ENCODE peak calls at places on chromosomes 5 and 9, in five cellular contexts. M is fibroblast of pulmonary artery, D is SK-N-SH, E is HepG2, Q is sigmoid colon. K is an unnamed sample.

GRCh38 chr9:83147487-83148149 is 84.7 kb upstream of the RASEF start:
- DNase-seq in M (no peak), D (no peak), E (no peak), Q (no peak), K (no peak)

GRCh38 chr5:6703791-6704190 is 9.4 kb upstream of the TENT4A start:
- DNase-seq in M (no peak), D (no peak), E (no peak), Q (no peak), K (no peak)

GRCh38 chr9:30349526-30350513 is 2034.6 kb upstream of the ACO1 start:
- DNase-seq in M (no peak), D (no peak), E (no peak), Q (no peak), K (no peak)

GRCh38 chr9:91966503-91966902 is 16.5 kb upstream of the ROR2 start:
- DNase-seq in M (no peak), D (no peak), E (no peak), Q (no peak), K (no peak)

GRCh38 chr9:16828335-16829281 is 41.9 kb downstream of the BNC2 start:
- DNase-seq in M (peak; percentile 47), D (peak; percentile 78), E (no peak), Q (peak; percentile 78), K (no peak)

GRCh38 chr5:161410640-161411039 is 135.9 kb downstream of the GABRB2 start:
- DNase-seq in M (no peak), D (no peak), E (no peak), Q (no peak), K (no peak)

GRCh38 chr5:158805195-158805594 is 294.5 kb downstream of the EBF1 start:
- DNase-seq in M (no peak), D (peak; percentile 22), E (no peak), Q (no peak), K (no peak)

GRCh38 chr5:163941068-163941467 is 435.6 kb downstream of the MAT2B start:
- DNase-seq in M (no peak), D (no peak), E (no peak), Q (no peak), K (no peak)

GRCh38 chr5:150101019-150101418 is 14.7 kb upstream of the CSF1R start:
- DNase-seq in M (no peak), D (no peak), E (no peak), Q (no peak), K (no peak)

GRCh38 chr5:151151793-151152192 is 5.8 kb downstream of the ANXA6 start:
- DNase-seq in M (no peak), D (no peak), E (no peak), Q (no peak), K (no peak)

GRCh38 chr5:83396662-83397061 is 74.9 kb upstream of the VCAN start:
- DNase-seq in M (no peak), D (no peak), E (no peak), Q (no peak), K (no peak)

GRCh38 chr5:61245486-61245885 is 83.2 kb upstream of the SMIM15 start:
- DNase-seq in M (peak; percentile 53), D (peak; percentile 22), E (no peak), Q (no peak), K (no peak)

GRCh38 chr9:135890896-135891631 is 16.3 kb downstream of the CAMSAP1 start:
- DNase-seq in M (no peak), D (no peak), E (no peak), Q (no peak), K (no peak)

GRCh38 chr5:161545701-161546462 is 643 bp downstream of the GABRB2 start:
- DNase-seq in M (no peak), D (no peak), E (no peak), Q (no peak), K (no peak)

GRCh38 chr9:129333961-129334743 is 156.1 kb upstream of the IER5L start:
- DNase-seq in M (peak; percentile 98), D (peak; percentile 93), E (peak; percentile 94), Q (peak; percentile 96), K (peak; percentile 81)

GRCh38 chr9:129177443-129177790 is 644 bp downstream of the IER5L start:
- DNase-seq in M (no peak), D (peak; percentile 77), E (no peak), Q (no peak), K (no peak)

GRCh38 chr9:72592501-72593403 is 71.3 kb downstream of the TMC1 start:
- DNase-seq in M (peak; percentile 84), D (peak; percentile 50), E (peak; percentile 30), Q (no peak), K (no peak)

GRCh38 chr9:134592018-134592818 is 49.4 kb upstream of the COL5A1 start:
- DNase-seq in M (peak; percentile 72), D (no peak), E (peak; percentile 14), Q (peak; percentile 69), K (no peak)

GRCh38 chr9:31542384-31543055 is 841.9 kb upstream of the ACO1 start:
- DNase-seq in M (peak; percentile 95), D (peak; percentile 5), E (peak; percentile 12), Q (peak; percentile 60), K (no peak)

GRCh38 chr5:36637101-36637500 is 30.7 kb downstream of the SLC1A3 start:
- DNase-seq in M (no peak), D (no peak), E (no peak), Q (no peak), K (no peak)

GRCh38 chr9:14211564-14211963 is 102.4 kb downstream of the NFIB start:
- DNase-seq in M (no peak), D (peak; percentile 25), E (no peak), Q (no peak), K (peak; percentile 25)

GRCh38 chr5:1298067-1298551 is 3.2 kb upstream of the TERT start:
- DNase-seq in M (no peak), D (no peak), E (no peak), Q (peak; percentile 36), K (no peak)

GRCh38 chr9:69344459-69344858 is 19.4 kb downstream of the ENTREP1 start:
- DNase-seq in M (no peak), D (no peak), E (no peak), Q (no peak), K (no peak)

GRCh38 chr5:111734013-111734412 is 23.0 kb downstream of the NREP start:
- DNase-seq in M (peak; percentile 33), D (no peak), E (no peak), Q (no peak), K (no peak)

GRCh38 chr9:12818431-12819000 is 43.7 kb downstream of the LURAP1L start:
- DNase-seq in M (peak; percentile 61), D (no peak), E (no peak), Q (no peak), K (no peak)

GRCh38 chr9:12816656-12817101 is 41.9 kb downstream of the LURAP1L start:
- DNase-seq in M (no peak), D (no peak), E (peak; percentile 75), Q (no peak), K (peak; percentile 86)

GRCh38 chr9:12822111-12822510 is 47.3 kb downstream of the LURAP1L start:
- DNase-seq in M (no peak), D (no peak), E (no peak), Q (no peak), K (no peak)

GRCh38 chr9:12817702-12818101 is 42.9 kb downstream of the LURAP1L start:
- DNase-seq in M (peak; percentile 43), D (no peak), E (peak; percentile 76), Q (peak; percentile 71), K (peak; percentile 11)

DNA sequence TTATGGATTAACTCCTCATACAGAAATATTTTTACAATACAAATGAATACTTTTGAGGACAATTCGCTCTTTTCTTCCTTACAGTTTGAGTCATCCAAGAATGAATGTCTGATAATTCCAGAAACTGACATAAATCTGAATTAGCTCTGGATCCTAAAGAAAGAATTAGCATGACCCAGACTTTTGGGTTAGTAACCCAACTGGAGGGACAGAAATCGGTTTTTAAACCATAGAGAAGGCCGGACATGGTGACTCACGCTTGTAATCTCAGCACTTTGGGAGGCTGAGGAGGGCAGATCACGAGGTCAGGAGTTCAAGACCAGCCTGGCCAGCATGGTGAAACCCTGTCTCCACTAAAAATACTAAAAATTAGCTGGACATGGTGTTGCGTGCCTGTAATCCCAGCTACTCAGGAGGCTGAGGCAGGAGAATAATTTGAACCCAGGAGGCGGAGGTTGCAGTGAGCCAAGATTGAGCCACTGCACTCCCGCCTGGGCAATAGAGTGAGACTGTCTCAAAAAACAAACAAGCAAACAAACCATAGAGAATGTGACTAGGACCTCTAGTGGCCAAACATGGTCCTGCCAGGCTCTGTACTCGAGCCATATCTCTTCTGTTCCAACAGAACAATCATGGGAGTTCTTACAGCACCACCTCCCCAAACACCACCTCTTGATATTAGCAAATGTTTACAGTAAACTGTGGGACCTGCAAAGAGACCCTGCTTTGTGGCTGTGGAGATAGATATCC is 44.8 kb downstream of the LURAP1L start:
- DNase-seq in M (no peak), D (no peak), E (peak; percentile 53), Q (no peak), K (peak; percentile 10)
- TF ChIP-seq CTCF in M (peak; percentile 32), D (peak; percentile 65), E (peak; percentile 76), Q (peak; percentile 14), K (peak; percentile 53)

DNA sequence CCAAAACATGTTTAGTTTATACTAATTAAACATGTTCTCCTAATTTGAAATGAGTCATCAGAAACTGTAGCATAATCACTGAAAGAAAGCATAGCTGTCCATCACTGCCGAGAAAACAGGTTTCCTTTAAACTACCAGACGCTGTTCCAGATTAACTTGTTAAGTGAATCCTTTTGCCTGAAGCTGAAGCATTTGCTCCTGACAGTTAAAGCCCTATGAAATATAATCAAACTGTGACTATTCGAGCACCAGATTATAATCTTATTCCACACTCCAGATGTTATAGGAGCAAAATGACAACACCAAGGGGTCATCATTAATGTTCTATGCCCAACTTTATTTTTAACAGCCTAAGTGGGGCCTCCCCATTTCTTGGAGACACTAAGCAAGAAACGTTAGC is 86.0 kb upstream of the CTSL start:
- DNase-seq in M (no peak), D (peak; percentile 54), E (no peak), Q (no peak), K (no peak)
- H3K4me3 ChIP-seq in M (no peak overlapping the region), D (no peak overlapping the region), E (no peak overlapping the region), Q (no peak overlapping the region), K (no peak overlapping the region)

DNA sequence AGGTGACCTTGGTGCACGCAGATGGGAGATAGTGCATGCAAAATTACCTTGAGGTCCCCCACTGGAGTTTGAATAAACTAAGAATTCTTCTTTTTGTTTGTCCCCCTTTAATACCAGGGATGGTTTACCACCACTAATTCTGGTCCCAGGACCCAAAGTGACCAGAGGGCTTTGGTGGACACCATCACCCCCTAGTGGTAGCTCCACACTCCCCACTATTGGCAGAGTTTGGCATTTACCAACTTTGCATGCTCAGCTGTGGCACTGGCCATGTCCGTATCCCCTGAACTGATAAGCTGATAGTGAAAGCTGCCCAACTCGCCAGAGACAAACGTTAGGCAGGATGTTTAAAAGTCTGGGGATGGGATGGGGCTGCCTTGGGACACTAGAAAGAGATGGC is 3.3 kb downstream of the ASTN2 start:
- DNase-seq in M (peak; percentile 18), D (peak; percentile 74), E (peak; percentile 18), Q (no peak), K (peak; percentile 37)
- TF ChIP-seq CTCF in M (peak; percentile 65), D (peak; percentile 65), E (peak; percentile 60), Q (peak; percentile 24), K (peak; percentile 90)

GRCh38 chr9:127971357-127972315 is 9.2 kb downstream of the EEIG1 start:
- DNase-seq in M (no peak), D (peak; percentile 40), E (no peak), Q (peak; percentile 68), K (no peak)

GRCh38 chr9:127974002-127974768 is 6.6 kb downstream of the EEIG1 start:
- DNase-seq in M (no peak), D (peak; percentile 76), E (no peak), Q (peak; percentile 68), K (no peak)

GRCh38 chr9:127972316-127972871 is 8.4 kb downstream of the EEIG1 start:
- DNase-seq in M (no peak), D (peak; percentile 84), E (no peak), Q (peak; percentile 76), K (no peak)

GRCh38 chr9:127974769-127975261 is 6.0 kb downstream of the EEIG1 start:
- DNase-seq in M (no peak), D (peak; percentile 65), E (no peak), Q (peak; percentile 89), K (no peak)

GRCh38 chr9:127973169-127974001 is 7.4 kb downstream of the EEIG1 start:
- DNase-seq in M (no peak), D (peak; percentile 76), E (no peak), Q (peak; percentile 71), K (no peak)
- H3K4me3 ChIP-seq in M (no peak overlapping the region), D (no peak overlapping the region), E (no peak overlapping the region), Q (no peak overlapping the region), K (no peak overlapping the region)